ENCODE peak calls at places on chromosomes 3 and 15, in five cellular contexts. T, E, D, W and Z are unnamed samples.

GRCh38 chr3:30167511-30168135 is 438.8 kb upstream of the TGFBR2 start:
- DNase-seq in T (no peak), E (no peak), D (no peak), W (no peak), Z (no peak)

GRCh38 chr3:145219355-145220196 is 941.4 kb downstream of the PLOD2 start:
- DNase-seq in T (no peak), E (no peak), D (peak; percentile 31), W (no peak), Z (no peak)

GRCh38 chr3:192183109-192183508 is 544.2 kb downstream of the FGF12 start:
- DNase-seq in T (no peak), E (no peak), D (no peak), W (peak; percentile 91), Z (no peak)

GRCh38 chr15:67120839-67121540 is 55.6 kb downstream of the SMAD3 start:
- DNase-seq in T (peak; percentile 86), E (peak; percentile 96), D (peak; percentile 28), W (no peak), Z (no peak)

GRCh38 chr3:139202226-139202958 is 141.4 kb upstream of the MRPS22 start:
- DNase-seq in T (peak; percentile 78), E (peak; percentile 67), D (peak; percentile 39), W (peak; percentile 1), Z (peak; percentile 75)

GRCh38 chr3:88263417-88264116 is 113.8 kb downstream of the C3orf38 start:
- DNase-seq in T (no peak), E (peak; percentile 49), D (no peak), W (no peak), Z (no peak)

GRCh38 chr15:94234300-94234699 is 2.9 kb downstream of the MCTP2 start:
- DNase-seq in T (peak; percentile 32), E (no peak), D (no peak), W (no peak), Z (no peak)

GRCh38 chr3:59752925-59753324 is 703.1 kb upstream of the CFAP20DC start:
- DNase-seq in T (no peak), E (no peak), D (no peak), W (no peak), Z (no peak)

GRCh38 chr3:61892881-61893280 is 331.5 kb downstream of the PTPRG start:
- DNase-seq in T (no peak), E (no peak), D (peak; percentile 14), W (no peak), Z (no peak)

GRCh38 chr15:79540551-79540950 is 108.4 kb downstream of the MINAR1 start:
- DNase-seq in T (no peak), E (no peak), D (no peak), W (peak; percentile 2), Z (peak; percentile 10)

GRCh38 chr3:58260733-58261132 is 23.1 kb downstream of the ABHD6 start:
- DNase-seq in T (no peak), E (no peak), D (no peak), W (no peak), Z (no peak)

GRCh38 chr3:31356941-31357340 is 175.8 kb upstream of the STT3B start:
- DNase-seq in T (peak; percentile 26), E (peak; percentile 40), D (peak; percentile 8), W (no peak), Z (no peak)

GRCh38 chr3:98563661-98564281 is 29.6 kb downstream of the CPOX start:
- DNase-seq in T (no peak), E (no peak), D (no peak), W (peak; percentile 50), Z (no peak)

GRCh38 chr15:36808401-36809160 is 229.2 kb downstream of the CDIN1 start:
- DNase-seq in T (peak; percentile 29), E (no peak), D (no peak), W (no peak), Z (no peak)

GRCh38 chr15:39969871-39970270 is 36.0 kb downstream of the EIF2AK4 start:
- DNase-seq in T (no peak), E (peak; percentile 56), D (no peak), W (no peak), Z (no peak)

GRCh38 chr3:43426388-43426787 is 140.0 kb downstream of the SNRK start:
- DNase-seq in T (no peak), E (no peak), D (peak; percentile 46), W (no peak), Z (no peak)

GRCh38 chr15:92091155-92091734 is 237.7 kb downstream of the SLCO3A1 start:
- DNase-seq in T (peak; percentile 87), E (no peak), D (peak; percentile 80), W (no peak), Z (peak; percentile 71)

GRCh38 chr3:9791127-9791526 is 1.1 kb downstream of the TADA3 start:
- DNase-seq in T (no peak), E (no peak), D (no peak), W (no peak), Z (no peak)

GRCh38 chr3:125220681-125221429 is 8.3 kb upstream of the SLC12A8 start:
- DNase-seq in T (no peak), E (no peak), D (no peak), W (no peak), Z (no peak)

GRCh38 chr3:160038862-160039562 is 50.4 kb downstream of the IL12A start:
- DNase-seq in T (peak; percentile 52), E (peak; percentile 54), D (peak; percentile 65), W (no peak), Z (no peak)

GRCh38 chr15:48897144-48897814 is 19.3 kb downstream of the EID1 start:
- DNase-seq in T (peak; percentile 47), E (no peak), D (no peak), W (no peak), Z (no peak)
- H3K4me3 ChIP-seq in T (no peak overlapping the region), E (no peak overlapping the region), D (no peak overlapping the region), W (no peak overlapping the region), Z (no peak overlapping the region)

DNA sequence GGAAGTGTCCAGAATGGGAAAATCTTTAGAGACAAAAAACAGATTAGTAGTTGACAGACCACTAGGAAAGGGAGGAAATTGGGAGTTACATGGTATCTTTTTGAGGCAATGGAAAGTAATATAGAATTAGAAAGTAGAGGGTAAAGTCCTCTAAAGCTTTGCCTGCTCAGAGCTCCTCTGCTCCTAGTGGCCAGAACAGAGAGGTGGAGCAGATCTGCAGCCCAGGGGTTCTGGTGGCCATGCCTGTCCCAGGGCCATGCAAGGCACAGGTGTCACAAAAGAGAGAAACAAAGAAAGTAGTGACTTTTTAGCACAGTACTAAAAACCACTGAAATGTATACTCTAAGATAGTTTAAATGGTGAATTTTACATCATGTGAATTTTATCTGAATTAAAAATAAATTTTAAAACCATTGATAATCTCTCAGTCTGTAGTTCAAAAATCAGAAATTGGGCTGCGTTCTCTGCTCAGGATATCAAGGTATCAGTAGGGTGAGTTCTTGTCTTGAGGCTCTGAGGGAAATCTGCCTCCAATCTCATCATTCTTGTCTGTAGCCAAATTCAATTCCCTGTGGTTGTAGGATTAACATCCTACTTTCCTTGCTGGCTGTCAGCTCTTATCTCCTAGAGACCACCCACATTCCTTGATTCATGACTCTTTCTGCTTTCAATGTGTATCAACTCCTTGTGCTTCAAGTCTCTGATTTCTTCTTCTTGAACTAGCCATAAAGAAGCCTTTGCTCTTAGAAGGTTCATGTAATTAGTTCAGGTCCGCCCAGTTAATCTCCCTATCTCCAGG is 23.6 kb downstream of the PYGO1 start:
- DNase-seq in T (no peak), E (no peak), D (no peak), W (no peak), Z (no peak)
- TF ChIP-seq CTCF in T (no peak), E (no peak), D (peak; percentile 28), W (no peak), Z (peak; percentile 35)

DNA sequence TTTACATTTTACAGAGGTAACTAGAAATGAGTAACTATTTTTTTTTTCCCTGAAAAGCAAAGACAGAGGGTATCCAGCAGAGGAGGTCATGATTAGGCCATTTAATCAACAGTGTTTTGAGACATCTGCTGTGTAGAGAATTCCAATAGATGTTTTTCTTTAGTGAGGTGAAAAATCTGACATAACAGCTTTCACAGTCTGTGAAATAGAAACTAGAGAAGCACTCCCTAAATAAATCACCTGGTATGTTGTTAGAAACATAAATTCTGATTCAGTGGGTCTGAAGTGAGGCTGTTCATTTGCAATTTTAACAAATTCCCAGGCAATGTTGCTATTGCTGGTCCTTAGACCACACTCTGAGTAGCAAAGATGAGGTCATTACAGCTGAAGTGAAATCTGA is 329.2 kb upstream of the LRRC3B start:
- DNase-seq in T (no peak), E (no peak), D (no peak), W (no peak), Z (no peak)
- H3K4me1 ChIP-seq in T (no peaks in the 10 kb centered on the region), E (no peaks in the 10 kb centered on the region), D (no peaks in the 10 kb centered on the region), W (no peaks in the 10 kb centered on the region), Z (no peaks in the 10 kb centered on the region)

GRCh38 chr3:178537123-178537754 is 1.0 kb downstream of the KCNMB2 start:
- DNase-seq in T (no peak), E (no peak), D (no peak), W (no peak), Z (no peak)

GRCh38 chr3:178540184-178540583 is 3.9 kb downstream of the KCNMB2 start:
- DNase-seq in T (no peak), E (no peak), D (no peak), W (no peak), Z (no peak)

GRCh38 chr3:178532414-178532813 is 3.8 kb upstream of the KCNMB2 start:
- DNase-seq in T (no peak), E (no peak), D (no peak), W (no peak), Z (no peak)

GRCh38 chr3:178538065-178538464 is 1.8 kb downstream of the KCNMB2 start:
- DNase-seq in T (no peak), E (no peak), D (no peak), W (no peak), Z (no peak)

GRCh38 chr3:178536271-178537079 is at the start of gene KCNMB2:
- DNase-seq in T (peak; percentile 15), E (no peak), D (no peak), W (no peak), Z (no peak)
- H3K4me3 ChIP-seq in T (peak within 1 kb of the TSS; percentile 12), E (no peak within 1 kb of the TSS), D (no peak within 1 kb of the TSS), W (no peak within 1 kb of the TSS), Z (peak within 1 kb of the TSS; percentile 24)